ENCODE peak calls at places on chromosome 5, in ten cellular contexts. R is endothelial cell, U is breast epithelium, G is GM12865, F is prostate gland, X is astrocyte, B is left ventricle myocardium inferior, N is BJ, V is heart right ventricle, O is fibroblast of the aortic adventitia. L is an unnamed sample.

GRCh38 chr5:134555889-134556311 is 30.4 kb downstream of the JADE2 start:
- DNase-seq in F (no peak), V (no peak), O (peak), R (peak), X (peak), N (no peak), U (no peak), G (peak), B (peak), L (no peak)

GRCh38 chr5:96440185-96440538 is 7.1 kb upstream of the PCSK1 start:
- DNase-seq in G (peak), X (no peak), B (no peak), V (no peak), R (no peak), U (no peak), N (no peak), O (no peak), F (no peak), L (no peak)

GRCh38 chr5:61704289-61704688 is 372.2 kb downstream of the ZSWIM6 start:
- DNase-seq in B (no peak), V (no peak), O (no peak), G (peak), R (no peak), N (no peak), F (no peak), U (no peak), X (no peak), L (no peak)

GRCh38 chr5:43227655-43228054 is 35.6 kb downstream of the NIM1K start:
- DNase-seq in R (no peak), O (peak), B (no peak), X (peak), F (no peak), G (peak), U (no peak), V (no peak), N (no peak), L (peak)

GRCh38 chr5:75005561-75005960 is 46.8 kb downstream of the GCNT4 start:
- DNase-seq in X (no peak), V (no peak), O (no peak), N (no peak), R (no peak), U (no peak), F (no peak), B (no peak), G (no peak), L (no peak)

GRCh38 chr5:134026521-134027202 is 21.9 kb upstream of the VDAC1 start:
- DNase-seq in G (peak), V (no peak), N (no peak), R (peak), F (peak), X (peak), U (peak), B (no peak), O (peak), L (no peak)

GRCh38 chr5:17398439-17398838 is 99.6 kb upstream of the TAF11L2 start:
- DNase-seq in V (no peak), X (peak), B (no peak), U (no peak), O (peak), R (no peak), G (no peak), F (no peak), N (peak), L (no peak)

GRCh38 chr5:109006129-109006528 is 258.4 kb downstream of the FER start:
- DNase-seq in X (no peak), N (no peak), V (no peak), O (no peak), B (no peak), R (no peak), U (no peak), G (no peak), F (no peak), L (no peak)

GRCh38 chr5:132480546-132481242 is 9.9 kb downstream of the IRF1 start:
- DNase-seq in B (no peak), G (peak), V (no peak), F (no peak), O (no peak), N (no peak), X (no peak), U (no peak), R (no peak), L (no peak)

GRCh38 chr5:141543053-141543452 is 54.2 kb downstream of the PCDHGC5 start:
- DNase-seq in G (no peak), N (no peak), X (no peak), O (no peak), F (no peak), R (no peak), U (no peak), B (no peak), V (no peak), L (no peak)

GRCh38 chr5:176596689-176597416 is 13.1 kb downstream of the GPRIN1 start:
- DNase-seq in R (peak), G (peak), F (peak), V (no peak), X (no peak), O (no peak), U (no peak), N (no peak), B (peak), L (no peak)

GRCh38 chr5:78734094-78734845 is 85.7 kb upstream of the LHFPL2 start:
- DNase-seq in O (no peak), V (no peak), U (no peak), X (no peak), F (no peak), B (no peak), R (no peak), G (no peak), N (no peak), L (peak)

GRCh38 chr5:126383246-126383645 is 40.0 kb upstream of the GRAMD2B start:
- DNase-seq in X (peak), G (no peak), F (no peak), O (peak), U (no peak), B (no peak), V (no peak), N (no peak), R (no peak), L (no peak)

GRCh38 chr5:74143724-74144330 is 496.7 kb downstream of the ENC1 start:
- DNase-seq in V (no peak), G (no peak), U (no peak), O (no peak), F (no peak), R (no peak), N (no peak), X (no peak), B (no peak), L (no peak)

DNA sequence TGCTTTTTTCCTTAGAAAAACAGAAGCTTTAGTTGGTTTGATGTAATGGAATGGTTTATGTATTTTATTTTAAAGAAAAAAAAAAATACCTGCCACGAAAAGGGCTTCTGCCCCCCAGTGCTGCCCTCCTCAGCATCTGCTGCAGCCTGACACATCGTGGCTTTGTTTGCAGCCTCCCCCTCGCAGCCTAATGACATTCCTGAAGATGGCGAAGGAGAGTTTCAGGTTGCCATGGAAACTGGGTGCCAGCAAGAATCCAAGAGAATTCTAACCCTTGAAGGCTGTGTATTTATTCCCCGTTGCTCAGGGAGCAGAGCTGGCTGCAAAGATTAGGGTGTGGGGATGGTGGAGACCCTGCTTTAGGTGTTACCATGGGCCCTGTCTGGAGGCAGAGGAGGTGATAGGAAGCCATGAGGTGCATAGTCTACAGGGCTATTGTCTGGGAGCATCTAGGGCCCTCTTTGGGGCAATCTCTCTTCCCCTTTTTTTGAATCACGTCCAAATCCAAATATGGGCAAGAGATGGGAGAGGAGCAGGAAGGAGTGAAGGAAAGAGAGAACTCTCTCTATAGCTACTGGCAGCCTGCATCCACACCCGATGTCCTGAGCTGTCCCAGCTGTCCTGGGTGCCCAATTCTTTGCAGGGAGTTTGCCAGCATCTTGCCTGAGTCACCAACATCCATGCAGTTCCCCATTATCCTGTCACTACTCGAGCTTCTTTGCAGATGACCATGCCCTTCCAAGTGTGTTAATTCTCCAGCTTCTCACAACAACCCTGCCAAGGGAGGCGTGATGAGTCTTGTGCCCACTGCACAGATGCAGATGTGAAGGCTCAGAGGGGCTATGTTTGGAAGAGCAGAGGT is 126.8 kb downstream of the NSG2 start:
- DNase-seq in G (no peak), U (no peak), O (no peak), F (no peak), R (no peak), B (no peak), X (no peak), V (no peak), N (no peak), L (no peak)
- TF ChIP-seq CTCF in G (no peak), U (no peak), O (no peak), F (no peak), R (no peak), B (no peak), X (no peak), V (no peak), N (no peak), L (no peak)

DNA sequence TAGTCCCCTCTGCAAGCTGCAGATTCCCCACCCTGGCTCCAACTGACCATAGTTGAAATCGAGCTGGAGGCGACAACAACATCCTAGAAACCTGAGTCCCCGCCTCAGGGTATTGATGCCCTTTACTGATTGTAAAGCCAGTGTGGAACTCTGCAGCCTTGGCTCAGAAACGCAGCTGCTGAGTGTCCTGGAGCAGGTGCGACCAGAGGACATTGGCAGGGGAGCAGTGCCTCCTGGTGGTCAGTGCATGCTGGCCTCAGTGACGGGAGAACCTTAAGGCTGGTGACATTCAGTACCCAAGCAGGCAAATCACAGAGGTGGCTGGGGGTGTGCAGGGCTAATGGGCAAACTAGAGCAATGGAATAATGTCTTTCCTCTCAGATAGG is 20.4 kb upstream of the ZNF354B start:
- DNase-seq in V (peak), G (no peak), N (no peak), X (no peak), B (peak), O (no peak), F (peak), R (peak), U (peak), L (no peak)
- TF ChIP-seq CTCF in V (peak), G (no peak), N (peak), X (no peak), B (peak), O (no peak), F (peak), R (peak), U (no peak), L (peak)

GRCh38 chr5:148403344-148403743 is 19.6 kb downstream of the FBXO38 start:
- DNase-seq in F (no peak), G (no peak), B (no peak), R (no peak), N (no peak), U (no peak), X (no peak), V (no peak), O (no peak), L (no peak)
- TF ChIP-seq CTCF in F (no peak), G (no peak), B (no peak), R (no peak), N (no peak), U (no peak), X (no peak), V (no peak), O (no peak), L (no peak)

GRCh38 chr5:94810281-94810680 is 191.8 kb downstream of the SLF1 start:
- DNase-seq in V (no peak), F (no peak), N (no peak), X (no peak), B (no peak), O (no peak), U (no peak), G (no peak), R (no peak), L (no peak)

GRCh38 chr5:94807985-94808384 is 189.5 kb downstream of the SLF1 start:
- DNase-seq in B (no peak), R (no peak), F (no peak), U (no peak), O (no peak), X (no peak), V (no peak), N (no peak), G (no peak), L (no peak)

GRCh38 chr5:94808497-94808896 is 190.0 kb downstream of the SLF1 start:
- DNase-seq in F (no peak), R (no peak), O (no peak), N (no peak), U (no peak), X (no peak), B (no peak), V (no peak), G (no peak), L (no peak)

GRCh38 chr5:94811341-94811740 is 192.9 kb downstream of the SLF1 start:
- DNase-seq in B (no peak), X (no peak), V (no peak), G (no peak), R (no peak), U (no peak), N (no peak), F (no peak), O (no peak), L (no peak)

DNA sequence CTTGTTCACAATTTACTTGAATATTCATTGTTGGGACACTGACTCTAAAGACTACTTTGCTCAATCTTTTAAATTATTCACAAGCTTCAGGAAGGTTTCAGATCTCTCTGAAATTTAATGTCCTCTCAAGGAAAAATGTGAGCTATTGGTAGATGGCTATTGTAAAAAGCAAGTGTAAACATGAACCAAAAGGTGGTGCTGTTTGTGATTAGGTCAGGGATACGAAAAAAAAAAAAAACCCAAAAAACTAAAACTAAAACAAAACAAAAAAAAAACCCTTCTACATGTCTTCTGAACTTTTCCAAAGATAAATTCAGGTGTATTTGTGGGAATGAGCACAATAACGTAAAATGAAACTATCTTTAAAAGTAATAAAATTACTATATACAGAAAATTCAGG is 193.8 kb downstream of the SLF1 start:
- DNase-seq in B (no peak), V (no peak), X (no peak), G (no peak), N (no peak), O (no peak), F (no peak), R (no peak), U (no peak), L (no peak)
- TF ChIP-seq CTCF in B (no peak), V (no peak), X (no peak), G (no peak), N (no peak), O (no peak), F (no peak), R (no peak), U (no peak), L (no peak)

GRCh38 chr5:37902323-37902722 is 62.5 kb upstream of the GDNF start:
- DNase-seq in U (no peak), R (no peak), B (no peak), X (no peak), G (no peak), N (no peak), F (no peak), V (no peak), O (no peak), L (no peak)

GRCh38 chr5:37896159-37896558 is 56.3 kb upstream of the GDNF start:
- DNase-seq in F (no peak), O (no peak), G (no peak), V (no peak), B (no peak), N (no peak), X (no peak), R (no peak), U (no peak), L (no peak)

GRCh38 chr5:37899037-37899436 is 59.2 kb upstream of the GDNF start:
- DNase-seq in F (no peak), B (no peak), N (no peak), G (no peak), O (no peak), R (no peak), U (no peak), X (no peak), V (no peak), L (no peak)

GRCh38 chr5:37905230-37905629 is 65.4 kb upstream of the GDNF start:
- DNase-seq in B (no peak), V (no peak), N (no peak), F (no peak), U (no peak), O (no peak), G (no peak), R (no peak), X (no peak), L (no peak)

DNA sequence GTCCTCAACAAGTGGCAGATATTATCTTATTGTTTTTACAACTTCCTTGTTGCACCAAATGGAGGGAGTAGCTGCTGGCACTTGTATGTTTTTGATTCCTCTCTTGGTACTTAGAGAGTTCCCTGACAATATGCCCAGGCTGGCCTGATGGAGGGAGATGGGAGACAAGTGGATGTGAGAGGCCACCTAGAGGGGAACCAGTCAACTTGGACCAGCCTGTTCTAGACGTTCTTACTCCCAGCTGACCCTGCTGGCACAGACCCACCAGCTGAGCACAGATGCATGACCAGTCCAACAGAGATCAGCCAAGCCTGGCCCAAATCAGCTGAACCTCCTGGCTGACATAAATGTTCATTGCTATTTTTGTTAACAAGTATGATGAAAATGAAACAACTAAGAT is 60.9 kb upstream of the GDNF start:
- DNase-seq in U (no peak), R (no peak), B (peak), O (peak), G (no peak), V (peak), F (no peak), N (no peak), X (peak), L (peak)
- TF ChIP-seq CTCF in U (no peak), R (no peak), B (peak), O (peak), G (no peak), V (no peak), F (no peak), N (peak), X (no peak), L (peak)

GRCh38 chr5:91264311-91265051 is 118.6 kb downstream of the ARRDC3 start:
- DNase-seq in G (no peak), X (no peak), N (no peak), R (no peak), O (no peak), U (no peak), F (no peak), B (no peak), V (no peak), L (no peak)

GRCh38 chr5:91269198-91269597 is 113.9 kb downstream of the ARRDC3 start:
- DNase-seq in O (no peak), B (no peak), X (no peak), F (no peak), U (no peak), N (no peak), R (no peak), V (no peak), G (peak), L (no peak)

GRCh38 chr5:91263898-91264297 is 119.2 kb downstream of the ARRDC3 start:
- DNase-seq in F (no peak), G (no peak), U (no peak), N (no peak), B (no peak), V (no peak), R (no peak), X (no peak), O (no peak), L (no peak)

GRCh38 chr5:91271999-91272398 is 111.1 kb downstream of the ARRDC3 start:
- DNase-seq in B (no peak), V (no peak), N (no peak), U (no peak), F (no peak), R (no peak), G (peak), X (no peak), O (no peak), L (no peak)

DNA sequence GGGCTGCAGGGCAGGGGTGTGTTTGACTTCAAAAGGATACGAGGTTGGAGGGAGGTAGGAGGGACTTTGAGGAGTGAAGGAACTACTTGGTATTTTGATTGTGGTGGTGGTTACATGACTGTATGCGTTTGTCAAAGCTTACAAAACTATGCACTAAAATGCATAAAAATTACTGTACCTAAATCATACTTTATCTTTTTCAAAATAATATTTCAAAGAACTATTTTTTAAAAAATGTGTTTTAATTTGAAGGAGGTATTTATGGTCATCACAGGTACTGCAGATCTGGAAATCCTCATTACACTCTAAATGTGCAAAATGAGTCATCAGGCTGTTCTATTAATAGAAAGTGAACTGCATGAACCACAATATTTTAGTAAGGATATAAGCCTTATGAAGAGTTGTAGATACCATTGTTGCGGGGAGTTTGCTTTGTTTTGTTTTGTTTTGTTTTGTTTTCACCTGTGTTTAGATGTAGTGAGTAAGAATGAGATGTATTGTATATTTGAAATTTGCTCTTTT is 116.9 kb downstream of the ARRDC3 start:
- DNase-seq in G (peak), V (no peak), U (no peak), X (peak), R (no peak), N (no peak), F (no peak), O (peak), B (no peak), L (no peak)
- TF ChIP-seq CTCF in G (no peak), V (no peak), U (no peak), X (peak), R (no peak), N (no peak), F (peak), O (peak), B (peak), L (peak)